ENCODE peak calls at places on chromosomes 13 and 19, in ten cellular contexts. One of them, this sample, is unnamed.

GRCh38 chr19:33350538-33351309 is 22.8 kb upstream of the CEBPG start:
- DNase-seq in stimulated activated CD8-positive, alpha-beta memory T cell treated with anti-CD3 and anti-CD28 coated beads, Interleukin-7, amount 100 ng/mL, for 1 hour: no peak
- DNase-seq in heart left ventricle: no peak
- DNase-seq in NCI-H345: no peak
- DNase-seq in HEK293T: no peak
- DNase-seq in substantia nigra: no peak
- DNase-seq in MCF 10A: peak
- DNase-seq in amniotic stem cell: no peak
- DNase-seq in germinal center: no peak
- DNase-seq in mammary epithelial cell: peak
- DNase-seq in this sample: no peak

GRCh38 chr13:35016362-35017148 is 74.5 kb downstream of the NBEA start:
- DNase-seq in germinal center: no peak
- DNase-seq in MCF 10A: no peak
- DNase-seq in substantia nigra: no peak
- DNase-seq in HEK293T: no peak
- DNase-seq in NCI-H345: peak
- DNase-seq in heart left ventricle: no peak
- DNase-seq in mammary epithelial cell: no peak
- DNase-seq in stimulated activated CD8-positive, alpha-beta memory T cell treated with anti-CD3 and anti-CD28 coated beads, Interleukin-7, amount 100 ng/mL, for 1 hour: no peak
- DNase-seq in amniotic stem cell: no peak
- DNase-seq in this sample: no peak

GRCh38 chr19:12364391-12365093 is 941 bp downstream of the ZNF442 start:
- DNase-seq in HEK293T: peak
- DNase-seq in amniotic stem cell: peak
- DNase-seq in MCF 10A: no peak
- DNase-seq in substantia nigra: no peak
- DNase-seq in heart left ventricle: no peak
- DNase-seq in germinal center: no peak
- DNase-seq in mammary epithelial cell: peak
- DNase-seq in NCI-H345: no peak
- DNase-seq in stimulated activated CD8-positive, alpha-beta memory T cell treated with anti-CD3 and anti-CD28 coated beads, Interleukin-7, amount 100 ng/mL, for 1 hour: no peak
- DNase-seq in this sample: peak

GRCh38 chr19:46428278-46429141 is at the start of gene PNMA8C:
- DNase-seq in germinal center: peak
- DNase-seq in MCF 10A: peak
- DNase-seq in HEK293T: no peak
- DNase-seq in substantia nigra: peak
- DNase-seq in amniotic stem cell: no peak
- DNase-seq in stimulated activated CD8-positive, alpha-beta memory T cell treated with anti-CD3 and anti-CD28 coated beads, Interleukin-7, amount 100 ng/mL, for 1 hour: no peak
- DNase-seq in heart left ventricle: peak
- DNase-seq in NCI-H345: no peak
- DNase-seq in mammary epithelial cell: no peak
- DNase-seq in this sample: peak

GRCh38 chr19:14031719-14032480 is at the start of gene IL27RA:
- DNase-seq in MCF 10A: peak
- DNase-seq in stimulated activated CD8-positive, alpha-beta memory T cell treated with anti-CD3 and anti-CD28 coated beads, Interleukin-7, amount 100 ng/mL, for 1 hour: peak
- DNase-seq in mammary epithelial cell: peak
- DNase-seq in HEK293T: peak
- DNase-seq in amniotic stem cell: peak
- DNase-seq in substantia nigra: peak
- DNase-seq in heart left ventricle: peak
- DNase-seq in germinal center: peak
- DNase-seq in NCI-H345: peak
- DNase-seq in this sample: peak

GRCh38 chr13:88979465-88980180 is 1308.5 kb downstream of the SLITRK5 start:
- DNase-seq in HEK293T: peak
- DNase-seq in heart left ventricle: no peak
- DNase-seq in amniotic stem cell: no peak
- DNase-seq in mammary epithelial cell: no peak
- DNase-seq in NCI-H345: no peak
- DNase-seq in MCF 10A: peak
- DNase-seq in germinal center: no peak
- DNase-seq in substantia nigra: no peak
- DNase-seq in stimulated activated CD8-positive, alpha-beta memory T cell treated with anti-CD3 and anti-CD28 coated beads, Interleukin-7, amount 100 ng/mL, for 1 hour: no peak
- DNase-seq in this sample: no peak

GRCh38 chr19:45342911-45343310 is 2.4 kb downstream of the KLC3 start:
- DNase-seq in amniotic stem cell: no peak
- DNase-seq in stimulated activated CD8-positive, alpha-beta memory T cell treated with anti-CD3 and anti-CD28 coated beads, Interleukin-7, amount 100 ng/mL, for 1 hour: no peak
- DNase-seq in NCI-H345: no peak
- DNase-seq in MCF 10A: no peak
- DNase-seq in heart left ventricle: no peak
- DNase-seq in substantia nigra: no peak
- DNase-seq in germinal center: no peak
- DNase-seq in HEK293T: no peak
- DNase-seq in mammary epithelial cell: no peak
- DNase-seq in this sample: no peak

GRCh38 chr19:42217522-42218442 is at the start of gene DEDD2:
- DNase-seq in heart left ventricle: peak
- DNase-seq in substantia nigra: peak
- DNase-seq in amniotic stem cell: peak
- DNase-seq in HEK293T: peak
- DNase-seq in stimulated activated CD8-positive, alpha-beta memory T cell treated with anti-CD3 and anti-CD28 coated beads, Interleukin-7, amount 100 ng/mL, for 1 hour: peak
- DNase-seq in NCI-H345: peak
- DNase-seq in germinal center: peak
- DNase-seq in mammary epithelial cell: peak
- DNase-seq in MCF 10A: peak
- DNase-seq in this sample: peak

GRCh38 chr13:51122868-51123267 is 11.8 kb upstream of the C13orf42 start:
- DNase-seq in NCI-H345: no peak
- DNase-seq in substantia nigra: no peak
- DNase-seq in stimulated activated CD8-positive, alpha-beta memory T cell treated with anti-CD3 and anti-CD28 coated beads, Interleukin-7, amount 100 ng/mL, for 1 hour: no peak
- DNase-seq in mammary epithelial cell: no peak
- DNase-seq in MCF 10A: no peak
- DNase-seq in heart left ventricle: no peak
- DNase-seq in HEK293T: no peak
- DNase-seq in amniotic stem cell: no peak
- DNase-seq in germinal center: no peak
- DNase-seq in this sample: no peak

GRCh38 chr13:36858285-36858684 is 39.3 kb downstream of the RFXAP start:
- DNase-seq in amniotic stem cell: peak
- DNase-seq in substantia nigra: no peak
- DNase-seq in MCF 10A: peak
- DNase-seq in germinal center: peak
- DNase-seq in heart left ventricle: no peak
- DNase-seq in HEK293T: peak
- DNase-seq in stimulated activated CD8-positive, alpha-beta memory T cell treated with anti-CD3 and anti-CD28 coated beads, Interleukin-7, amount 100 ng/mL, for 1 hour: no peak
- DNase-seq in mammary epithelial cell: peak
- DNase-seq in NCI-H345: peak
- DNase-seq in this sample: no peak

GRCh38 chr13:98570929-98571372 is 6.0 kb downstream of the STK24 start:
- DNase-seq in MCF 10A: peak
- DNase-seq in stimulated activated CD8-positive, alpha-beta memory T cell treated with anti-CD3 and anti-CD28 coated beads, Interleukin-7, amount 100 ng/mL, for 1 hour: peak
- DNase-seq in amniotic stem cell: no peak
- DNase-seq in substantia nigra: no peak
- DNase-seq in mammary epithelial cell: peak
- DNase-seq in heart left ventricle: no peak
- DNase-seq in germinal center: peak
- DNase-seq in HEK293T: no peak
- DNase-seq in NCI-H345: no peak
- DNase-seq in this sample: no peak

GRCh38 chr19:13823256-13823655 is 28.0 kb downstream of the ZSWIM4 start:
- DNase-seq in HEK293T: no peak
- DNase-seq in NCI-H345: no peak
- DNase-seq in MCF 10A: no peak
- DNase-seq in heart left ventricle: peak
- DNase-seq in substantia nigra: peak
- DNase-seq in mammary epithelial cell: no peak
- DNase-seq in germinal center: no peak
- DNase-seq in amniotic stem cell: no peak
- DNase-seq in stimulated activated CD8-positive, alpha-beta memory T cell treated with anti-CD3 and anti-CD28 coated beads, Interleukin-7, amount 100 ng/mL, for 1 hour: no peak
- DNase-seq in this sample: no peak

GRCh38 chr19:40805258-40805868 is 6.4 kb downstream of the EGLN2 start:
- DNase-seq in mammary epithelial cell: no peak
- DNase-seq in amniotic stem cell: no peak
- DNase-seq in stimulated activated CD8-positive, alpha-beta memory T cell treated with anti-CD3 and anti-CD28 coated beads, Interleukin-7, amount 100 ng/mL, for 1 hour: no peak
- DNase-seq in heart left ventricle: no peak
- DNase-seq in germinal center: no peak
- DNase-seq in MCF 10A: no peak
- DNase-seq in HEK293T: no peak
- DNase-seq in NCI-H345: no peak
- DNase-seq in substantia nigra: no peak
- DNase-seq in this sample: no peak

GRCh38 chr19:43634877-43635560 is 4.6 kb downstream of the CADM4 start:
- DNase-seq in HEK293T: no peak
- DNase-seq in amniotic stem cell: no peak
- DNase-seq in germinal center: no peak
- DNase-seq in heart left ventricle: no peak
- DNase-seq in MCF 10A: no peak
- DNase-seq in substantia nigra: peak
- DNase-seq in mammary epithelial cell: no peak
- DNase-seq in stimulated activated CD8-positive, alpha-beta memory T cell treated with anti-CD3 and anti-CD28 coated beads, Interleukin-7, amount 100 ng/mL, for 1 hour: no peak
- DNase-seq in NCI-H345: no peak
- DNase-seq in this sample: no peak

GRCh38 chr19:1672038-1672768 is 19.8 kb upstream of the TCF3 start:
- DNase-seq in heart left ventricle: no peak
- DNase-seq in amniotic stem cell: no peak
- DNase-seq in stimulated activated CD8-positive, alpha-beta memory T cell treated with anti-CD3 and anti-CD28 coated beads, Interleukin-7, amount 100 ng/mL, for 1 hour: no peak
- DNase-seq in substantia nigra: peak
- DNase-seq in MCF 10A: peak
- DNase-seq in germinal center: peak
- DNase-seq in mammary epithelial cell: no peak
- DNase-seq in NCI-H345: no peak
- DNase-seq in HEK293T: peak
- DNase-seq in this sample: peak

GRCh38 chr13:27919934-27920676 is at the start of gene PDX1:
- DNase-seq in amniotic stem cell: no peak
- DNase-seq in heart left ventricle: no peak
- DNase-seq in MCF 10A: peak
- DNase-seq in mammary epithelial cell: peak
- DNase-seq in stimulated activated CD8-positive, alpha-beta memory T cell treated with anti-CD3 and anti-CD28 coated beads, Interleukin-7, amount 100 ng/mL, for 1 hour: no peak
- DNase-seq in NCI-H345: no peak
- DNase-seq in germinal center: no peak
- DNase-seq in HEK293T: peak
- DNase-seq in substantia nigra: no peak
- DNase-seq in this sample: peak

GRCh38 chr13:30792257-30793000 is 57.1 kb downstream of the ALOX5AP start:
- DNase-seq in amniotic stem cell: peak
- DNase-seq in MCF 10A: peak
- DNase-seq in heart left ventricle: peak
- DNase-seq in germinal center: no peak
- DNase-seq in substantia nigra: peak
- DNase-seq in stimulated activated CD8-positive, alpha-beta memory T cell treated with anti-CD3 and anti-CD28 coated beads, Interleukin-7, amount 100 ng/mL, for 1 hour: no peak
- DNase-seq in HEK293T: peak
- DNase-seq in NCI-H345: no peak
- DNase-seq in mammary epithelial cell: peak
- DNase-seq in this sample: peak

GRCh38 chr13:21037656-21038055 is 23.7 kb downstream of the LATS2 start:
- DNase-seq in HEK293T: no peak
- DNase-seq in amniotic stem cell: no peak
- DNase-seq in substantia nigra: no peak
- DNase-seq in stimulated activated CD8-positive, alpha-beta memory T cell treated with anti-CD3 and anti-CD28 coated beads, Interleukin-7, amount 100 ng/mL, for 1 hour: no peak
- DNase-seq in mammary epithelial cell: no peak
- DNase-seq in MCF 10A: no peak
- DNase-seq in NCI-H345: no peak
- DNase-seq in germinal center: no peak
- DNase-seq in heart left ventricle: no peak
- DNase-seq in this sample: no peak

GRCh38 chr19:29817316-29817715 is 5.5 kb downstream of the CCNE1 start:
- DNase-seq in substantia nigra: no peak
- DNase-seq in NCI-H345: no peak
- DNase-seq in mammary epithelial cell: no peak
- DNase-seq in stimulated activated CD8-positive, alpha-beta memory T cell treated with anti-CD3 and anti-CD28 coated beads, Interleukin-7, amount 100 ng/mL, for 1 hour: no peak
- DNase-seq in germinal center: no peak
- DNase-seq in MCF 10A: no peak
- DNase-seq in heart left ventricle: no peak
- DNase-seq in HEK293T: no peak
- DNase-seq in amniotic stem cell: no peak
- DNase-seq in this sample: no peak

This sample was measured in glutamatergic neuron.